ENCODE peak calls at places on chromosomes 6 and 20, in eight cellular contexts. C is NCI-H146, U is A172, V is retina, P is posterior cingulate gyrus, R is upper lobe of right lung, Q is NCI-H1417, T is NCI-H1105. I is an unnamed sample.

GRCh38 chr6:24721461-24722215 is 2.7 kb upstream of the C6orf62 start:
- DNase-seq in C (peak), U (no peak), V (no peak), P (no peak), R (no peak), Q (peak), T (peak), I (no peak)

GRCh38 chr6:130122243-130122642 is 100.5 kb downstream of the SAMD3 start:
- DNase-seq in C (no peak), U (no peak), V (no peak), P (no peak), R (no peak), Q (no peak), T (no peak), I (no peak)

GRCh38 chr6:43570876-43571441 is 4.9 kb downstream of the XPO5 start:
- DNase-seq in C (no peak), U (no peak), V (no peak), P (no peak), R (no peak), Q (no peak), T (no peak), I (no peak)

GRCh38 chr6:27374824-27375612 is 13.5 kb upstream of the ZNF391 start:
- DNase-seq in C (peak), U (no peak), V (peak), P (peak), R (peak), Q (peak), T (peak), I (peak)

GRCh38 chr6:31143148-31143547 is 4.3 kb upstream of the PSORS1C2 start:
- DNase-seq in C (no peak), U (peak), V (peak), P (no peak), R (no peak), Q (no peak), T (no peak), I (no peak)

GRCh38 chr6:42523158-42523814 is 40.5 kb upstream of the UBR2 start:
- DNase-seq in C (no peak), U (no peak), V (no peak), P (no peak), R (no peak), Q (no peak), T (no peak), I (no peak)

GRCh38 chr20:905396-905961 is 10.7 kb downstream of the ANGPT4 start:
- DNase-seq in C (no peak), U (no peak), V (no peak), P (no peak), R (no peak), Q (no peak), T (no peak), I (no peak)

GRCh38 chr20:32513031-32513866 is 71.9 kb downstream of the NOL4L start:
- DNase-seq in C (no peak), U (no peak), V (no peak), P (no peak), R (no peak), Q (no peak), T (no peak), I (no peak)

GRCh38 chr20:4012631-4013030 is 2.7 kb downstream of the RNF24 start:
- DNase-seq in C (no peak), U (no peak), V (no peak), P (no peak), R (no peak), Q (no peak), T (no peak), I (no peak)

GRCh38 chr20:31712112-31712553 is 10.5 kb downstream of the BCL2L1 start:
- DNase-seq in C (peak), U (no peak), V (no peak), P (no peak), R (no peak), Q (peak), T (peak), I (peak)

GRCh38 chr6:10417681-10418104 is 2.8 kb upstream of the TFAP2A start:
- DNase-seq in C (no peak), U (no peak), V (peak), P (no peak), R (no peak), Q (no peak), T (no peak), I (no peak)

GRCh38 chr6:111661541-111662041 is 55.9 kb upstream of the TRAF3IP2 start:
- DNase-seq in C (no peak), U (no peak), V (peak), P (no peak), R (no peak), Q (no peak), T (no peak), I (no peak)

GRCh38 chr20:5001174-5002076 is at the start of gene SLC23A2:
- DNase-seq in C (peak), U (no peak), V (peak), P (peak), R (peak), Q (peak), T (peak), I (no peak)

GRCh38 chr6:124962617-124963415 is 579 bp downstream of the RNF217 start:
- DNase-seq in C (peak), U (no peak), V (peak), P (peak), R (peak), Q (peak), T (peak), I (no peak)

GRCh38 chr6:126804255-126805064 is 314.0 kb upstream of the RSPO3 start:
- DNase-seq in C (peak), U (peak), V (peak), P (no peak), R (no peak), Q (peak), T (peak), I (peak)

GRCh38 chr20:10177326-10177725 is 41.3 kb upstream of the SNAP25 start:
- DNase-seq in C (no peak), U (no peak), V (no peak), P (no peak), R (no peak), Q (no peak), T (no peak), I (peak)

GRCh38 chr6:150664091-150664490 is 64.4 kb downstream of the PLEKHG1 start:
- DNase-seq in C (no peak), U (no peak), V (no peak), P (no peak), R (no peak), Q (no peak), T (no peak), I (no peak)

GRCh38 chr20:8527998-8528397 is 395.9 kb downstream of the PLCB1 start:
- DNase-seq in C (no peak), U (no peak), V (no peak), P (no peak), R (no peak), Q (no peak), T (no peak), I (no peak)

GRCh38 chr6:160933256-160933655 is 58.3 kb upstream of the MAP3K4 start:
- DNase-seq in C (peak), U (no peak), V (no peak), P (peak), R (no peak), Q (no peak), T (no peak), I (no peak)

GRCh38 chr20:7855545-7855944 is 84.7 kb downstream of the HAO1 start:
- DNase-seq in C (peak), U (no peak), V (no peak), P (no peak), R (no peak), Q (no peak), T (no peak), I (no peak)

GRCh38 chr6:5084787-5085637 is at the start of gene PPP1R3G:
- DNase-seq in C (peak), U (no peak), V (peak), P (peak), R (peak), Q (peak), T (peak), I (no peak)

GRCh38 chr20:10649080-10649816 is 24.6 kb downstream of the JAG1 start:
- DNase-seq in C (no peak), U (no peak), V (no peak), P (no peak), R (no peak), Q (no peak), T (no peak), I (no peak)

GRCh38 chr6:123810948-123811347 is 7.3 kb downstream of the NKAIN2 start:
- DNase-seq in C (no peak), U (no peak), V (no peak), P (no peak), R (no peak), Q (no peak), T (no peak), I (no peak)

GRCh38 chr6:113018351-113019151 is 671.4 kb downstream of the RFPL4B start:
- DNase-seq in C (no peak), U (peak), V (no peak), P (no peak), R (no peak), Q (no peak), T (no peak), I (no peak)

GRCh38 chr6:27532820-27533538 is 60.1 kb upstream of the ZNF184 start:
- DNase-seq in C (no peak), U (peak), V (no peak), P (no peak), R (no peak), Q (no peak), T (no peak), I (no peak)

GRCh38 chr6:156060013-156060412 is 604.4 kb upstream of the NOX3 start:
- DNase-seq in C (no peak), U (no peak), V (no peak), P (no peak), R (no peak), Q (no peak), T (no peak), I (no peak)

GRCh38 chr20:58715709-58716475 is 23.3 kb downstream of the NPEPL1 start:
- DNase-seq in C (no peak), U (no peak), V (peak), P (no peak), R (peak), Q (no peak), T (no peak), I (no peak)

GRCh38 chr6:10521104-10521808 is at the start of gene GCNT2:
- DNase-seq in C (peak), U (peak), V (no peak), P (no peak), R (no peak), Q (peak), T (no peak), I (no peak)

GRCh38 chr20:7841967-7842301 is 98.3 kb downstream of the HAO1 start:
- DNase-seq in C (no peak), U (peak), V (no peak), P (no peak), R (no peak), Q (no peak), T (no peak), I (no peak)

GRCh38 chr6:122180132-122180531 is 219.3 kb upstream of the HSF2 start:
- DNase-seq in C (no peak), U (no peak), V (no peak), P (no peak), R (no peak), Q (no peak), T (no peak), I (no peak)

I was measured in cerebellar nuclear complex.